ENCODE peak calls at places on chromosomes 2 and 18, in nine cellular contexts. One of them, this sample, is unnamed.

GRCh38 chr2:152466925-152467676 is 132.1 kb downstream of the FMNL2 start:
- DNase-seq in K562: no peak
- DNase-seq in thoracic aorta: peak; percentile 21
- DNase-seq in IMR-90: peak; percentile 45
- DNase-seq in A549: no peak
- DNase-seq in thyroid gland: peak; percentile 27
- DNase-seq in Peyer's patch: peak; percentile 52
- DNase-seq in mesenchymal stem cell: no peak
- DNase-seq in coronary artery: no peak
- DNase-seq in this sample: peak; percentile 35

GRCh38 chr2:9378433-9379371 is 44.6 kb downstream of the ITGB1BP1 start:
- DNase-seq in thyroid gland: peak; percentile 36
- DNase-seq in A549: peak; percentile 82
- DNase-seq in thoracic aorta: peak; percentile 26
- DNase-seq in K562: no peak
- DNase-seq in coronary artery: peak; percentile 84
- DNase-seq in IMR-90: peak; percentile 90
- DNase-seq in Peyer's patch: no peak
- DNase-seq in mesenchymal stem cell: peak; percentile 90
- DNase-seq in this sample: no peak

GRCh38 chr2:36338124-36338826 is 17.3 kb upstream of the CRIM1 start:
- DNase-seq in thoracic aorta: no peak
- DNase-seq in K562: no peak
- DNase-seq in coronary artery: no peak
- DNase-seq in A549: no peak
- DNase-seq in thyroid gland: no peak
- DNase-seq in mesenchymal stem cell: no peak
- DNase-seq in Peyer's patch: no peak
- DNase-seq in IMR-90: no peak
- DNase-seq in this sample: no peak

GRCh38 chr18:41721103-41721502 is 233.9 kb upstream of the PIK3C3 start:
- DNase-seq in mesenchymal stem cell: peak; percentile 13
- DNase-seq in thyroid gland: no peak
- DNase-seq in thoracic aorta: no peak
- DNase-seq in K562: no peak
- DNase-seq in coronary artery: no peak
- DNase-seq in Peyer's patch: no peak
- DNase-seq in IMR-90: no peak
- DNase-seq in A549: no peak
- DNase-seq in this sample: no peak

GRCh38 chr18:2887470-2887869 is 40.7 kb downstream of the EMILIN2 start:
- DNase-seq in A549: no peak
- DNase-seq in IMR-90: no peak
- DNase-seq in mesenchymal stem cell: no peak
- DNase-seq in coronary artery: no peak
- DNase-seq in thoracic aorta: no peak
- DNase-seq in thyroid gland: no peak
- DNase-seq in K562: no peak
- DNase-seq in Peyer's patch: no peak
- DNase-seq in this sample: no peak

GRCh38 chr18:35236964-35237363 is 3.9 kb upstream of the ZNF397 start:
- DNase-seq in K562: no peak
- DNase-seq in thyroid gland: no peak
- DNase-seq in Peyer's patch: no peak
- DNase-seq in thoracic aorta: no peak
- DNase-seq in coronary artery: no peak
- DNase-seq in mesenchymal stem cell: peak; percentile 67
- DNase-seq in A549: no peak
- DNase-seq in IMR-90: no peak
- DNase-seq in this sample: no peak

GRCh38 chr2:113324684-113325160 is 46.0 kb upstream of the PAX8 start:
- DNase-seq in IMR-90: peak; percentile 48
- DNase-seq in thyroid gland: peak; percentile 72
- DNase-seq in coronary artery: no peak
- DNase-seq in K562: peak; percentile 88
- DNase-seq in A549: peak; percentile 80
- DNase-seq in mesenchymal stem cell: peak; percentile 40
- DNase-seq in Peyer's patch: peak; percentile 52
- DNase-seq in thoracic aorta: no peak
- DNase-seq in this sample: peak; percentile 61

GRCh38 chr18:68676913-68677312 is 38.0 kb downstream of the TMX3 start:
- DNase-seq in A549: no peak
- DNase-seq in coronary artery: no peak
- DNase-seq in thoracic aorta: no peak
- DNase-seq in IMR-90: peak; percentile 25
- DNase-seq in mesenchymal stem cell: peak; percentile 42
- DNase-seq in thyroid gland: no peak
- DNase-seq in Peyer's patch: no peak
- DNase-seq in K562: no peak
- DNase-seq in this sample: no peak

GRCh38 chr2:161136696-161137324 is 23.4 kb upstream of the TANK start:
- DNase-seq in mesenchymal stem cell: peak; percentile 95
- DNase-seq in Peyer's patch: no peak
- DNase-seq in coronary artery: no peak
- DNase-seq in A549: no peak
- DNase-seq in IMR-90: peak; percentile 69
- DNase-seq in K562: no peak
- DNase-seq in thyroid gland: no peak
- DNase-seq in thoracic aorta: no peak
- DNase-seq in this sample: no peak

GRCh38 chr2:101349893-101350662 is 37.2 kb downstream of the CREG2 start:
- DNase-seq in IMR-90: peak; percentile 65
- DNase-seq in thoracic aorta: no peak
- DNase-seq in coronary artery: no peak
- DNase-seq in mesenchymal stem cell: peak; percentile 49
- DNase-seq in thyroid gland: no peak
- DNase-seq in Peyer's patch: no peak
- DNase-seq in A549: no peak
- DNase-seq in K562: no peak
- DNase-seq in this sample: no peak

GRCh38 chr2:129906861-129907235 is 72.6 kb upstream of the RAB6C start:
- DNase-seq in IMR-90: no peak
- DNase-seq in coronary artery: peak; percentile 63
- DNase-seq in Peyer's patch: no peak
- DNase-seq in mesenchymal stem cell: no peak
- DNase-seq in thoracic aorta: no peak
- DNase-seq in thyroid gland: no peak
- DNase-seq in A549: no peak
- DNase-seq in K562: no peak
- DNase-seq in this sample: no peak

GRCh38 chr2:168592181-168592831 is 136.2 kb downstream of the CERS6 start:
- DNase-seq in thyroid gland: no peak
- DNase-seq in mesenchymal stem cell: no peak
- DNase-seq in IMR-90: no peak
- DNase-seq in coronary artery: no peak
- DNase-seq in thoracic aorta: no peak
- DNase-seq in A549: no peak
- DNase-seq in Peyer's patch: no peak
- DNase-seq in K562: no peak
- DNase-seq in this sample: no peak

GRCh38 chr2:232871835-232872736 is 2.0 kb downstream of the SNORC start:
- DNase-seq in mesenchymal stem cell: no peak
- DNase-seq in K562: no peak
- DNase-seq in A549: no peak
- DNase-seq in thyroid gland: no peak
- DNase-seq in coronary artery: peak; percentile 50
- DNase-seq in IMR-90: no peak
- DNase-seq in Peyer's patch: peak; percentile 40
- DNase-seq in thoracic aorta: no peak
- DNase-seq in this sample: no peak

GRCh38 chr2:177489719-177490301 is 97.2 kb downstream of the AGPS start:
- DNase-seq in thyroid gland: no peak
- DNase-seq in IMR-90: peak; percentile 49
- DNase-seq in coronary artery: no peak
- DNase-seq in mesenchymal stem cell: peak; percentile 49
- DNase-seq in K562: peak; percentile 19
- DNase-seq in A549: peak; percentile 15
- DNase-seq in Peyer's patch: no peak
- DNase-seq in thoracic aorta: no peak
- DNase-seq in this sample: no peak

GRCh38 chr2:55047677-55048299 is 2.5 kb downstream of the RTN4 start:
- DNase-seq in Peyer's patch: no peak
- DNase-seq in thyroid gland: peak; percentile 49
- DNase-seq in K562: no peak
- DNase-seq in mesenchymal stem cell: peak; percentile 65
- DNase-seq in A549: no peak
- DNase-seq in thoracic aorta: no peak
- DNase-seq in coronary artery: no peak
- DNase-seq in IMR-90: peak; percentile 39
- DNase-seq in this sample: no peak
- H3K4me3 ChIP-seq in Peyer's patch: peak overlapping the region; percentile 96
- H3K4me3 ChIP-seq in thyroid gland: peak overlapping the region; percentile 80
- H3K4me3 ChIP-seq in K562: peak overlapping the region; percentile 89
- H3K4me3 ChIP-seq in mesenchymal stem cell: peak overlapping the region; percentile 98
- H3K4me3 ChIP-seq in A549: peak overlapping the region; percentile 95
- H3K4me3 ChIP-seq in thoracic aorta: peak overlapping the region; percentile 96
- H3K4me3 ChIP-seq in coronary artery: peak overlapping the region; percentile 85
- H3K4me3 ChIP-seq in IMR-90: peak overlapping the region; percentile 70
- H3K4me3 ChIP-seq in this sample: peak overlapping the region; percentile 52

DNA sequence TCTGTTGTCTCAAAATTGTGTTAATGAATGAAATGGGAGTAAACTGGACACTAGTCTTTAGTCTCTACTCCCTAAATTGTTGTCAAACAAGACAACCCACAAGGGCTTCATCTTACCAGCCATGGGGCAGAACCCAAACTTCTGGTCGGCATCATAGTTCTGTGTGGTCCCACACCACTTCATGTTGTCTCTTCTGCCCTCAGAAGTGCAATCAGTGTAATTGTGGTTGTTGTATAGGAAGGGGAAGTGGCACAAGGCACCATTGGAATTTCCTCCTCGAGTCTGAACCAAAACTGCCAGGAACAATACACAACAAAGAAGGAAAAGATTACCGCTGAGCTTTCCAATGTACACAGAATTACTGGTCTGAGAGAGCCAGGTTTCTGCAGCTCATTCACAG is 12.6 kb downstream of the FN1 start:
- DNase-seq in mesenchymal stem cell: no peak
- DNase-seq in thyroid gland: no peak
- DNase-seq in Peyer's patch: no peak
- DNase-seq in IMR-90: no peak
- DNase-seq in A549: no peak
- DNase-seq in coronary artery: no peak
- DNase-seq in K562: no peak
- DNase-seq in thoracic aorta: no peak
- DNase-seq in this sample: no peak
- H3K4me3 ChIP-seq in mesenchymal stem cell: peak overlapping the region; percentile 47
- H3K4me3 ChIP-seq in thyroid gland: no peak overlapping the region
- H3K4me3 ChIP-seq in Peyer's patch: no peak overlapping the region
- H3K4me3 ChIP-seq in IMR-90: no peak overlapping the region
- H3K4me3 ChIP-seq in A549: no peak overlapping the region
- H3K4me3 ChIP-seq in coronary artery: peak overlapping the region; percentile 15
- H3K4me3 ChIP-seq in K562: no peak overlapping the region
- H3K4me3 ChIP-seq in thoracic aorta: no peak overlapping the region
- H3K4me3 ChIP-seq in this sample: no peak overlapping the region

GRCh38 chr18:499351-500229 is 911 bp downstream of the COLEC12 start:
- DNase-seq in thoracic aorta: no peak
- DNase-seq in IMR-90: peak; percentile 85
- DNase-seq in Peyer's patch: no peak
- DNase-seq in thyroid gland: no peak
- DNase-seq in K562: no peak
- DNase-seq in mesenchymal stem cell: peak; percentile 75
- DNase-seq in A549: no peak
- DNase-seq in coronary artery: no peak
- DNase-seq in this sample: peak; percentile 31

GRCh38 chr18:495452-495851 is 5.0 kb downstream of the COLEC12 start:
- DNase-seq in mesenchymal stem cell: no peak
- DNase-seq in A549: no peak
- DNase-seq in thyroid gland: no peak
- DNase-seq in K562: no peak
- DNase-seq in coronary artery: no peak
- DNase-seq in thoracic aorta: no peak
- DNase-seq in Peyer's patch: no peak
- DNase-seq in IMR-90: no peak
- DNase-seq in this sample: no peak

GRCh38 chr18:500230-500555 is 308 bp downstream of the COLEC12 start:
- DNase-seq in thoracic aorta: no peak
- DNase-seq in coronary artery: no peak
- DNase-seq in A549: no peak
- DNase-seq in thyroid gland: no peak
- DNase-seq in Peyer's patch: no peak
- DNase-seq in IMR-90: no peak
- DNase-seq in mesenchymal stem cell: no peak
- DNase-seq in K562: no peak
- DNase-seq in this sample: no peak

GRCh38 chr18:498901-499300 is 1.6 kb downstream of the COLEC12 start:
- DNase-seq in mesenchymal stem cell: no peak
- DNase-seq in coronary artery: no peak
- DNase-seq in IMR-90: no peak
- DNase-seq in thoracic aorta: no peak
- DNase-seq in K562: no peak
- DNase-seq in A549: no peak
- DNase-seq in Peyer's patch: no peak
- DNase-seq in thyroid gland: no peak
- DNase-seq in this sample: no peak

DNA sequence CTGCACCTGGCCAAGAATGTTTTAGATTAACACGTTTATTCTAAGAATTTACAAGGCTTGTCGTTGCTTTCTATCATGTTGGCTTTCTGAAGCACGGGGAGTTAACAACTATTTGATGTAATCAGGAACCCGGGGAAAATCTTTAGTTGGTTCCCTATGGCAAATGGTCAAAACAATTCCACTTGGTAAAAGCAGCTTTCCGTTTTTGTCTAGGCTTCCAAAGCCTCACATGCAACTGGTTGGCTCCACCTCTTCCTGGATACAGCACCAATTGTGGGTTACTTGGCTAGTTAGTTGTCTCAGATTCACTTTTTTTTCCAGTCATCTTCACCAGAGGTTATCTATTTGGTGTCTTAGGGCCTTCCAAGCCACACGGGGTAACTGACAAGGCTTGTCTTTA is 2.8 kb downstream of the COLEC12 start:
- DNase-seq in thoracic aorta: no peak
- DNase-seq in IMR-90: no peak
- DNase-seq in Peyer's patch: no peak
- DNase-seq in coronary artery: no peak
- DNase-seq in thyroid gland: no peak
- DNase-seq in A549: no peak
- DNase-seq in mesenchymal stem cell: no peak
- DNase-seq in K562: no peak
- DNase-seq in this sample: no peak
- H3K4me3 ChIP-seq in thoracic aorta: no peak overlapping the region
- H3K4me3 ChIP-seq in IMR-90: no peak overlapping the region
- H3K4me3 ChIP-seq in Peyer's patch: no peak overlapping the region
- H3K4me3 ChIP-seq in coronary artery: no peak overlapping the region
- H3K4me3 ChIP-seq in thyroid gland: no peak overlapping the region
- H3K4me3 ChIP-seq in A549: no peak overlapping the region
- H3K4me3 ChIP-seq in mesenchymal stem cell: peak overlapping the region; percentile 23
- H3K4me3 ChIP-seq in K562: no peak overlapping the region
- H3K4me3 ChIP-seq in this sample: no peak overlapping the region

DNA sequence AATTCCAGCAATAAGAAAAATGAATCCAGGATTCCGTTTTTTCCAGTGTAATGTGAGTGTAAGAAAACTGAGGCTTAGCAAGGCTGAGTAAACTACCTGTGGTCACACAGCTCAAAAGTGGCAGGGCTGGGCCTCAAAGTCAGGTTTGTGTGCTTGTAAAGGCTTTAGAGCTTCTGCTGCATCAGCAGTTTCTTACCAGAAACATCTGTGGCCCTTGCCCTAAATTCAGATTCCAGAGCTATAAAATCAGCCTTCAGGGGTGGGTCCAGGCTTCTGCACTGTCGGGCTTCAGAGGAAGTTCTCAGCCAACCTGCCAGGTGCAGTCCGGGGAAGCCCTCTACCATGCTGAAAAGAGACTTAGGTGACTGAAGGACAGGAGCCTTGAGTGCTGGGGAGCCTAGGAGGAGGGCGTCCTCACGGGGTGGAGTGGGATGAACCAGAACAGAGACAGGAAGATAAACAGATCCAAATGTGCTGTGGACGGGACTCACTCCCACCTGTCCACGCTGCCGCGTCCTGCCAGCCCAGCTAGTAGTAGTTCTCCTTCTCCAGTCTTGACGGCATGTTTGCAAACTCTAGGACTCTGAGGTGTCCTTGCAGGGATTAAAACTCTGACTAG is 69.9 kb upstream of the HS6ST1 start:
- DNase-seq in IMR-90: peak; percentile 16
- DNase-seq in Peyer's patch: no peak
- DNase-seq in thyroid gland: no peak
- DNase-seq in coronary artery: peak; percentile 35
- DNase-seq in A549: no peak
- DNase-seq in mesenchymal stem cell: no peak
- DNase-seq in K562: no peak
- DNase-seq in thoracic aorta: no peak
- DNase-seq in this sample: no peak
- H3K4me3 ChIP-seq in IMR-90: no peak overlapping the region
- H3K4me3 ChIP-seq in Peyer's patch: no peak overlapping the region
- H3K4me3 ChIP-seq in thyroid gland: no peak overlapping the region
- H3K4me3 ChIP-seq in coronary artery: no peak overlapping the region
- H3K4me3 ChIP-seq in A549: no peak overlapping the region
- H3K4me3 ChIP-seq in mesenchymal stem cell: no peak overlapping the region
- H3K4me3 ChIP-seq in K562: no peak overlapping the region
- H3K4me3 ChIP-seq in thoracic aorta: no peak overlapping the region
- H3K4me3 ChIP-seq in this sample: no peak overlapping the region

This sample was measured in lung.